ENCODE peak calls at places on chromosome 3, in six cellular contexts. T is ascending aorta; E is activated naive CD8-positive, alpha-beta T cell treated with anti-CD3 and anti-CD28 coated beads for 36 hours; C is ELF-1; D is mesothelial cell of epicardium; H is nucleus accumbens. M is an unnamed sample.

GRCh38 chr3:50251220-50251619 is 15.2 kb downstream of the GNAI2 start:
- DNase-seq in T (no peak), E (peak; percentile 23), C (no peak), D (no peak), H (no peak), M (no peak)

GRCh38 chr3:133644768-133645167 is 17.0 kb downstream of the TOPBP1 start:
- DNase-seq in T (no peak), E (no peak), C (no peak), D (no peak), H (no peak), M (no peak)

GRCh38 chr3:16476636-16477035 is 36.9 kb downstream of the RFTN1 start:
- DNase-seq in T (no peak), E (no peak), C (no peak), D (no peak), H (no peak), M (no peak)

GRCh38 chr3:89522168-89522567 is 414.7 kb downstream of the EPHA3 start:
- DNase-seq in T (no peak), E (no peak), C (no peak), D (no peak), H (no peak), M (no peak)

GRCh38 chr3:166195808-166196207 is 358.6 kb upstream of the BCHE start:
- DNase-seq in T (no peak), E (no peak), C (no peak), D (no peak), H (no peak), M (no peak)

GRCh38 chr3:32571192-32571485 is 481 bp upstream of the DYNC1LI1 start:
- DNase-seq in T (no peak), E (no peak), C (no peak), D (no peak), H (no peak), M (no peak)

GRCh38 chr3:43330981-43331380 is 44.6 kb downstream of the SNRK start:
- DNase-seq in T (no peak), E (no peak), C (no peak), D (no peak), H (no peak), M (no peak)

GRCh38 chr3:140050396-140050795 is 115.4 kb downstream of the CLSTN2 start:
- DNase-seq in T (no peak), E (no peak), C (no peak), D (no peak), H (no peak), M (no peak)

GRCh38 chr3:151328298-151329036 is 882 bp downstream of the P2RY13 start:
- DNase-seq in T (no peak), E (no peak), C (no peak), D (no peak), H (peak; percentile 15), M (no peak)

GRCh38 chr3:53730565-53730964 is 115.7 kb downstream of the CHDH start:
- DNase-seq in T (no peak), E (no peak), C (no peak), D (no peak), H (peak; percentile 24), M (no peak)

GRCh38 chr3:96959902-96960596 is 145.7 kb downstream of the EPHA6 start:
- DNase-seq in T (no peak), E (no peak), C (peak; percentile 19), D (no peak), H (no peak), M (no peak)